ENCODE peak calls at places on chromosome 17, in nine cellular contexts. L is GM23338, E is H9, S is HCT116, K is fibroblast of lung, H is IMR-90, J is A549, N is astrocyte, Z is mesenchymal stem cell. A is an unnamed sample.

GRCh38 chr17:2435852-2436251 is 35.0 kb upstream of the MNT start:
- DNase-seq in Z (no peak), J (no peak), E (no peak), S (no peak), L (peak), H (no peak), K (no peak), N (no peak), A (no peak)

GRCh38 chr17:67652433-67652832 is 65.3 kb upstream of the NOL11 start:
- DNase-seq in L (no peak), N (no peak), H (no peak), J (no peak), E (no peak), K (no peak), Z (no peak), S (no peak), A (no peak)

GRCh38 chr17:80785477-80786178 is 206.0 kb upstream of the CHMP6 start:
- DNase-seq in H (no peak), N (no peak), K (no peak), E (peak), L (no peak), Z (no peak), J (no peak), S (no peak), A (no peak)

GRCh38 chr17:34644941-34645550 is 65.7 kb downstream of the TMEM132E start:
- DNase-seq in K (no peak), Z (no peak), N (no peak), E (no peak), L (no peak), J (no peak), H (no peak), S (no peak), A (no peak)

GRCh38 chr17:41579484-41580243 is 7.0 kb downstream of the KRT14 start:
- DNase-seq in N (peak), L (peak), H (peak), K (peak), J (peak), Z (peak), E (peak), S (peak), A (peak)

GRCh38 chr17:2710804-2711607 is 558 bp downstream of the CLUH start:
- DNase-seq in E (no peak), S (no peak), Z (peak), L (peak), J (no peak), K (no peak), N (no peak), H (no peak), A (peak)

GRCh38 chr17:77146882-77147281 is 6.1 kb downstream of the SEC14L1 start:
- DNase-seq in E (peak), L (peak), J (no peak), K (no peak), S (no peak), H (no peak), N (no peak), Z (no peak), A (no peak)

GRCh38 chr17:846901-847777 is 65.0 kb downstream of the MRM3 start:
- DNase-seq in J (no peak), K (peak), E (no peak), L (no peak), H (peak), N (peak), Z (no peak), S (no peak), A (peak)

GRCh38 chr17:78390241-78391050 is 12.0 kb downstream of the PGS1 start:
- DNase-seq in N (peak), Z (peak), S (no peak), E (peak), K (peak), L (peak), J (peak), H (peak), A (peak)

GRCh38 chr17:66636111-66636510 is 198.8 kb upstream of the CACNG5 start:
- DNase-seq in Z (peak), E (no peak), N (peak), H (peak), K (peak), J (no peak), L (no peak), S (no peak), A (no peak)

GRCh38 chr17:410674-411401 is 58.2 kb upstream of the RPH3AL start:
- DNase-seq in N (peak), H (peak), S (no peak), J (peak), L (peak), E (peak), K (no peak), Z (peak), A (no peak)

GRCh38 chr17:53335443-53335842 is 487.3 kb upstream of the KIF2B start:
- DNase-seq in Z (no peak), L (no peak), H (no peak), J (no peak), S (no peak), N (no peak), K (no peak), E (no peak), A (no peak)

GRCh38 chr17:4301066-4301465 is 37.3 kb upstream of the ANKFY1 start:
- DNase-seq in N (no peak), Z (no peak), S (no peak), K (no peak), E (no peak), L (no peak), H (no peak), J (no peak), A (no peak)

GRCh38 chr17:77119668-77120301 is 21.0 kb upstream of the SEC14L1 start:
- DNase-seq in S (no peak), E (no peak), L (no peak), K (no peak), H (no peak), Z (no peak), J (no peak), N (no peak), A (no peak)

GRCh38 chr17:29615048-29615385 is 7.7 kb downstream of the CORO6 start:
- DNase-seq in K (peak), N (no peak), S (no peak), H (no peak), J (no peak), E (no peak), L (peak), Z (peak), A (no peak)

GRCh38 chr17:33291248-33292183 is 1.6 kb downstream of the ASIC2 start:
- DNase-seq in E (peak), J (peak), L (peak), N (peak), S (no peak), Z (peak), H (peak), K (peak), A (no peak)

GRCh38 chr17:48462946-48463345 is 32.9 kb upstream of the SKAP1 start:
- DNase-seq in K (no peak), S (no peak), L (no peak), Z (no peak), H (no peak), E (no peak), N (no peak), J (no peak), A (no peak)

GRCh38 chr17:20896153-20896649 is 146.6 kb downstream of the USP22 start:
- DNase-seq in S (no peak), K (no peak), H (peak), N (no peak), J (peak), E (peak), Z (no peak), L (peak), A (no peak)

GRCh38 chr17:30957741-30958140 is 13.1 kb upstream of the RNF135 start:
- DNase-seq in Z (no peak), N (no peak), H (no peak), K (no peak), J (no peak), L (no peak), E (no peak), S (no peak), A (no peak)

GRCh38 chr17:27848941-27849340 is 44.2 kb downstream of the LYRM9 start:
- DNase-seq in Z (no peak), K (no peak), J (no peak), L (no peak), N (no peak), H (no peak), S (no peak), E (no peak), A (no peak)

GRCh38 chr17:67417507-67417906 is 40.4 kb downstream of the PITPNC1 start:
- DNase-seq in N (no peak), H (no peak), S (no peak), L (no peak), K (no peak), E (no peak), Z (no peak), J (no peak), A (no peak)

GRCh38 chr17:29549169-29549935 is 17.5 kb downstream of the ABHD15 start:
- DNase-seq in N (peak), E (no peak), S (no peak), J (no peak), K (peak), Z (peak), L (no peak), H (peak), A (no peak)

GRCh38 chr17:17783825-17784598 is 52.8 kb downstream of the SREBF1 start:
- DNase-seq in Z (peak), N (peak), E (peak), L (peak), H (no peak), S (no peak), J (no peak), K (peak), A (no peak)

GRCh38 chr17:45847101-45847500 is 2.4 kb downstream of the SPPL2C start:
- DNase-seq in Z (no peak), E (no peak), K (no peak), H (no peak), N (no peak), J (no peak), L (no peak), S (no peak), A (no peak)

GRCh38 chr17:71287246-71287828 is 833.5 kb upstream of the SOX9 start:
- DNase-seq in S (no peak), L (peak), K (no peak), Z (no peak), N (peak), H (no peak), E (peak), J (no peak), A (no peak)

GRCh38 chr17:17774009-17774881 is 62.5 kb downstream of the SREBF1 start:
- DNase-seq in S (no peak), N (no peak), Z (peak), J (peak), H (peak), L (peak), K (peak), E (no peak), A (peak)

GRCh38 chr17:48026503-48027321 is 10.9 kb downstream of the COPZ2 start:
- DNase-seq in L (peak), Z (peak), H (peak), S (peak), K (peak), J (peak), E (peak), N (peak), A (peak)

GRCh38 chr17:49003557-49004511 is 6.6 kb downstream of the IGF2BP1 start:
- DNase-seq in S (no peak), E (peak), J (no peak), H (peak), L (peak), K (peak), N (no peak), Z (peak), A (no peak)

GRCh38 chr17:10141436-10141835 is 57.0 kb downstream of the GAS7 start:
- DNase-seq in E (no peak), H (no peak), S (no peak), N (no peak), J (no peak), L (no peak), K (no peak), Z (no peak), A (no peak)

GRCh38 chr17:79966681-79967080 is 69.0 kb downstream of the TBC1D16 start:
- DNase-seq in L (no peak), H (no peak), N (no peak), E (no peak), Z (no peak), J (no peak), K (no peak), S (no peak), A (no peak)

GRCh38 chr17:30586818-30587595 is 109.8 kb downstream of the GOSR1 start:
- DNase-seq in N (peak), E (no peak), J (peak), S (no peak), L (no peak), K (peak), Z (peak), H (peak), A (no peak)

GRCh38 chr17:16419929-16420271 is 4.5 kb downstream of the TRPV2 start:
- DNase-seq in S (no peak), E (no peak), H (peak), L (no peak), J (no peak), Z (peak), N (peak), K (peak), A (peak)

GRCh38 chr17:77210331-77210730 is 69.6 kb downstream of the SEC14L1 start:
- DNase-seq in L (no peak), K (no peak), N (no peak), H (no peak), S (no peak), Z (no peak), E (no peak), J (no peak), A (no peak)

GRCh38 chr17:14918540-14918939 is 346.6 kb downstream of the PMP22 start:
- DNase-seq in L (no peak), N (peak), S (no peak), K (peak), J (peak), H (peak), Z (peak), E (no peak), A (no peak)

GRCh38 chr17:82536220-82537201 is 17.0 kb downstream of the FOXK2 start:
- DNase-seq in J (no peak), S (no peak), L (no peak), N (peak), Z (peak), E (no peak), H (peak), K (peak), A (peak)

GRCh38 chr17:17059301-17059890 is 17.1 kb downstream of the MPRIP start:
- DNase-seq in K (no peak), E (peak), L (no peak), J (no peak), Z (no peak), H (no peak), N (no peak), S (no peak), A (no peak)

GRCh38 chr17:28334666-28335200 is 539 bp downstream of the IFT20 start:
- DNase-seq in N (no peak), K (no peak), E (no peak), Z (no peak), L (peak), S (no peak), H (peak), J (no peak), A (no peak)

GRCh38 chr17:44417553-44417952 is 28.1 kb upstream of the ITGA2B start:
- DNase-seq in E (no peak), L (no peak), Z (peak), K (peak), J (peak), N (peak), H (peak), S (peak), A (peak)

GRCh38 chr17:40516581-40517285 is 15.3 kb upstream of the TNS4 start:
- DNase-seq in Z (peak), H (no peak), N (peak), E (no peak), J (peak), K (no peak), S (peak), L (no peak), A (peak)

GRCh38 chr17:57112994-57113393 is 27.9 kb downstream of the AKAP1 start:
- DNase-seq in H (no peak), Z (no peak), N (no peak), E (no peak), S (no peak), L (no peak), K (no peak), J (no peak), A (no peak)
- H3K4me2 ChIP-seq in H (no peak), Z (no peak), N (no peak), E (no peak), S (no peak), L (no peak), K (no peak), J (no peak), A (no peak)

DNA sequence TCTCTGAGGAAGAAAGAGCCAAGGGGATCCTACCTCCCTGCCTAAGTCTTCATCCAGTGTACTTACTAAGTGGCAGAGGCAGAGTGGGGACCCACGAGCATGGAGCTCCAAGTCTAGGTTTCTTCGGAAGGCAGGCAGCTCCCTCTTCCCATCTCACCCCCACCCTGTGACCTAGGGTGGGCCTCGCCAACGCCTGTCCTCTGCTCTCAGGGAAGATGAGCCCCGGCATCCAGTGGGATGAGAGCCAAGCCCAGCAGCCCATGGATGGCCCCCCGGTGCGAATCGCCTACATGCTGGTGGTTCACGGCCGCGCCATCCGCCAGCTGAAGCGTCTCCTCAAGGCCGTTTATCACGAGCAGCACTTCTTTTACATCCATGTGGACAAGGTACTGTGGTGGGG is 8.3 kb downstream of the XYLT2 start:
- DNase-seq in E (no peak), Z (no peak), H (no peak), N (no peak), J (no peak), S (no peak), K (no peak), L (no peak), A (no peak)
- H3K27ac ChIP-seq in E (no peak), Z (no peak), H (no peak), N (no peak), J (no peak), S (no peak), K (no peak), L (no peak), A (no peak)

GRCh38 chr17:42798011-42798382 is 507 bp downstream of the COA3 start:
- DNase-seq in E (no peak), S (no peak), K (no peak), H (no peak), L (no peak), J (no peak), Z (no peak), N (no peak), A (no peak)
- H3K4me2 ChIP-seq in E (peak), S (peak), K (peak), H (peak), L (peak), J (peak), Z (peak), N (peak), A (peak)

DNA sequence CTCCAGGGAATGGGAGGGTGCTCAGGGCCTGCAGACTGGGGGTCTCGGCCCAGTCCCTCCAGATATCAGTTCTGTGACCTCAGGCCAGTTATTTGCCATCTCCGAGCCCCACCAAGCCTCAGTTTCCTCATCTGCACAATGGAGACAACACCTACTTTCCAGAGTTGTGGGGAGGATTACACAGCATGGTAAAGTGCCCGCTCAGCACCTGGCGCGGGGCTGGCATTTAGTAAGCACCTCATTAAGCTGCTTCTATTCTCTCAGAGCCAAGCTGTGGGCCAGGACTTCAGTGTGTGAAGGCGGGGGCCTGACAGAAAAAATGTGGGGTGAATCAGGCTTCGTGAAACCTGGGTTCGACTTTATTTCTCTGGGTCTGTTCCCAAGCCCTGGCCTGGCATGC is 5.2 kb downstream of the FAM83G start:
- DNase-seq in E (no peak), Z (no peak), L (no peak), N (no peak), K (no peak), J (no peak), S (no peak), H (no peak), A (no peak)
- H3K27ac ChIP-seq in E (no peak), Z (no peak), L (no peak), N (no peak), K (no peak), J (no peak), S (no peak), H (no peak), A (no peak)